ENCODE peak calls at places on chromosome 3, in seven cellular contexts. Y, F, J, R, H, I and T are unnamed samples.

GRCh38 chr3:54374214-54374855 is 252.0 kb downstream of the CACNA2D3 start:
- DNase-seq in Y (no peak), F (no peak), J (no peak), R (peak; percentile 53), H (no peak), I (no peak), T (no peak)

GRCh38 chr3:69178838-69179739 is 56.7 kb upstream of the LMOD3 start:
- DNase-seq in Y (no peak), F (no peak), J (no peak), R (peak; percentile 91), H (no peak), I (no peak), T (no peak)

GRCh38 chr3:185713015-185713414 is 111.8 kb downstream of the IGF2BP2 start:
- DNase-seq in Y (no peak), F (no peak), J (no peak), R (no peak), H (no peak), I (no peak), T (no peak)

GRCh38 chr3:31836397-31837075 is 144.5 kb downstream of the OSBPL10 start:
- DNase-seq in Y (no peak), F (no peak), J (no peak), R (no peak), H (no peak), I (no peak), T (no peak)

GRCh38 chr3:101780661-101781060 is 1.6 kb downstream of the NXPE3 start:
- DNase-seq in Y (peak; percentile 89), F (no peak), J (no peak), R (peak; percentile 44), H (no peak), I (no peak), T (no peak)

GRCh38 chr3:119639494-119640350 is 20.7 kb downstream of the POPDC2 start:
- DNase-seq in Y (no peak), F (no peak), J (no peak), R (peak; percentile 30), H (no peak), I (no peak), T (no peak)

GRCh38 chr3:134309987-134310700 is 59.5 kb upstream of the RYK start:
- DNase-seq in Y (peak; percentile 58), F (no peak), J (no peak), R (peak; percentile 61), H (no peak), I (no peak), T (no peak)

GRCh38 chr3:133887951-133888703 is 7.6 kb downstream of the RAB6B start:
- DNase-seq in Y (no peak), F (no peak), J (no peak), R (no peak), H (no peak), I (no peak), T (no peak)

GRCh38 chr3:24662449-24663345 is 168.0 kb upstream of the THRB start:
- DNase-seq in Y (no peak), F (no peak), J (no peak), R (no peak), H (no peak), I (no peak), T (no peak)

GRCh38 chr3:124509884-124510283 is 220.4 kb upstream of the UMPS start:
- DNase-seq in Y (no peak), F (no peak), J (no peak), R (no peak), H (no peak), I (no peak), T (no peak)

GRCh38 chr3:101036676-101037075 is 43.5 kb upstream of the ABI3BP start:
- DNase-seq in Y (no peak), F (no peak), J (no peak), R (no peak), H (no peak), I (no peak), T (no peak)

GRCh38 chr3:72311425-72311824 is 526.5 kb upstream of the PROK2 start:
- DNase-seq in Y (peak; percentile 19), F (no peak), J (no peak), R (no peak), H (no peak), I (no peak), T (no peak)

GRCh38 chr3:149129326-149130123 is at the start of gene HPS3:
- DNase-seq in Y (peak; percentile 92), F (peak; percentile 73), J (peak; percentile 69), R (peak; percentile 99), H (peak; percentile 87), I (peak; percentile 80), T (peak; percentile 95)

GRCh38 chr3:165954171-165954570 is 116.9 kb upstream of the BCHE start:
- DNase-seq in Y (no peak), F (no peak), J (no peak), R (no peak), H (no peak), I (no peak), T (no peak)

GRCh38 chr3:161371441-161372320 is at the start of gene SPTSSB:
- DNase-seq in Y (peak; percentile 3), F (peak; percentile 73), J (peak; percentile 20), R (peak; percentile 14), H (peak; percentile 36), I (peak; percentile 52), T (peak; percentile 75)

GRCh38 chr3:66413151-66413751 is 87.6 kb downstream of the LRIG1 start:
- DNase-seq in Y (peak; percentile 51), F (no peak), J (no peak), R (no peak), H (no peak), I (no peak), T (no peak)

GRCh38 chr3:50181985-50182384 is 9.4 kb upstream of the GNAT1 start:
- DNase-seq in Y (peak; percentile 6), F (no peak), J (no peak), R (no peak), H (no peak), I (no peak), T (no peak)

GRCh38 chr3:50333744-50334328 is 5.8 kb upstream of the TUSC2 start:
- DNase-seq in Y (peak; percentile 94), F (no peak), J (no peak), R (no peak), H (no peak), I (no peak), T (no peak)

GRCh38 chr3:45080824-45081223 is 54.7 kb downstream of the CLEC3B start:
- DNase-seq in Y (no peak), F (no peak), J (no peak), R (no peak), H (no peak), I (no peak), T (no peak)

GRCh38 chr3:38003817-38004414 is 13.3 kb downstream of the VILL start:
- DNase-seq in Y (no peak), F (no peak), J (no peak), R (no peak), H (no peak), I (no peak), T (no peak)

GRCh38 chr3:117118604-117119003 is 409.0 kb downstream of the TUSC7 start:
- DNase-seq in Y (no peak), F (no peak), J (no peak), R (no peak), H (no peak), I (no peak), T (no peak)

GRCh38 chr3:50352762-50353161 is 2.1 kb downstream of the CYB561D2 start:
- DNase-seq in Y (no peak), F (no peak), J (no peak), R (no peak), H (no peak), I (no peak), T (no peak)

GRCh38 chr3:66338927-66339326 is 118.1 kb downstream of the SLC25A26 start:
- DNase-seq in Y (peak; percentile 73), F (no peak), J (no peak), R (no peak), H (no peak), I (no peak), T (no peak)

GRCh38 chr3:28844688-28845324 is 436.1 kb upstream of the RBMS3 start:
- DNase-seq in Y (no peak), F (no peak), J (no peak), R (no peak), H (no peak), I (no peak), T (no peak)

GRCh38 chr3:126149256-126149902 is 31.0 kb downstream of the ALDH1L1 start:
- DNase-seq in Y (no peak), F (no peak), J (no peak), R (no peak), H (no peak), I (no peak), T (no peak)

GRCh38 chr3:39541917-39542329 is 74.4 kb downstream of the MOBP start:
- DNase-seq in Y (peak; percentile 18), F (peak; percentile 4), J (no peak), R (no peak), H (no peak), I (no peak), T (peak; percentile 8)

GRCh38 chr3:184679056-184679502 is 32.8 kb downstream of the MAGEF1 start:
- DNase-seq in Y (no peak), F (no peak), J (no peak), R (no peak), H (no peak), I (no peak), T (no peak)

GRCh38 chr3:9951126-9951525 is 1.1 kb downstream of the PRRT3 start:
- DNase-seq in Y (no peak), F (no peak), J (no peak), R (no peak), H (no peak), I (no peak), T (no peak)

GRCh38 chr3:184590795-184591194 is 29.2 kb downstream of the EPHB3 start:
- DNase-seq in Y (no peak), F (no peak), J (no peak), R (no peak), H (no peak), I (no peak), T (peak; percentile 90)

GRCh38 chr3:119304201-119304713 is 10.1 kb downstream of the ARHGAP31 start:
- DNase-seq in Y (peak; percentile 87), F (no peak), J (no peak), R (no peak), H (no peak), I (no peak), T (no peak)

GRCh38 chr3:188682316-188682715 is 489.5 kb upstream of the TPRG1 start:
- DNase-seq in Y (no peak), F (no peak), J (no peak), R (no peak), H (no peak), I (no peak), T (no peak)